ENCODE peak calls at places on chromosome 21, in eight cellular contexts. K is sigmoid colon, Y is GM12891, H is vagina, Z is K562, R is SK-N-SH, P is transverse colon, V is prostate gland. E is an unnamed sample.

GRCh38 chr21:26776320-26777021 is 68.7 kb downstream of the ADAMTS1 start:
- DNase-seq in K (no peak), Y (no peak), H (no peak), Z (no peak), R (no peak), P (no peak), V (no peak), E (no peak)

GRCh38 chr21:15514073-15514946 is 215.5 kb upstream of the USP25 start:
- DNase-seq in K (no peak), Y (peak; percentile 26), H (no peak), Z (no peak), R (no peak), P (peak; percentile 52), V (no peak), E (peak; percentile 10)

GRCh38 chr21:29196664-29197052 is 66.2 kb downstream of the MAP3K7CL start:
- DNase-seq in K (no peak), Y (no peak), H (no peak), Z (no peak), R (no peak), P (no peak), V (no peak), E (no peak)

GRCh38 chr21:27817902-27818623 is 851.2 kb upstream of the ADAMTS5 start:
- DNase-seq in K (no peak), Y (no peak), H (no peak), Z (no peak), R (no peak), P (no peak), V (no peak), E (no peak)

GRCh38 chr21:14740692-14741091 is 194.6 kb upstream of the SAMSN1 start:
- DNase-seq in K (no peak), Y (no peak), H (no peak), Z (no peak), R (no peak), P (no peak), V (no peak), E (no peak)

GRCh38 chr21:39518845-39519205 is 67.1 kb downstream of the SH3BGR start:
- DNase-seq in K (no peak), Y (no peak), H (no peak), Z (no peak), R (no peak), P (no peak), V (no peak), E (no peak)

GRCh38 chr21:46621457-46622182 is 13.9 kb upstream of the PRMT2 start:
- DNase-seq in K (peak; percentile 71), Y (no peak), H (no peak), Z (no peak), R (no peak), P (no peak), V (no peak), E (no peak)

GRCh38 chr21:38092033-38092432 is 164.8 kb upstream of the KCNJ15 start:
- DNase-seq in K (no peak), Y (no peak), H (no peak), Z (peak; percentile 29), R (no peak), P (no peak), V (no peak), E (no peak)

GRCh38 chr21:39348355-39349210 is at the start of gene HMGN1:
- DNase-seq in K (peak; percentile 91), Y (peak; percentile 50), H (peak; percentile 88), Z (peak; percentile 84), R (peak; percentile 81), P (peak; percentile 88), V (peak; percentile 87), E (peak; percentile 81)

GRCh38 chr21:26759731-26760130 is 85.5 kb downstream of the ADAMTS1 start:
- DNase-seq in K (no peak), Y (no peak), H (no peak), Z (no peak), R (no peak), P (no peak), V (no peak), E (no peak)

GRCh38 chr21:27024316-27024715 is 57.4 kb upstream of the ADAMTS5 start:
- DNase-seq in K (no peak), Y (no peak), H (no peak), Z (no peak), R (no peak), P (no peak), V (no peak), E (no peak)

GRCh38 chr21:38494254-38494648 is 4.0 kb downstream of the ERG start:
- DNase-seq in K (no peak), Y (no peak), H (no peak), Z (no peak), R (no peak), P (no peak), V (no peak), E (no peak)

DNA sequence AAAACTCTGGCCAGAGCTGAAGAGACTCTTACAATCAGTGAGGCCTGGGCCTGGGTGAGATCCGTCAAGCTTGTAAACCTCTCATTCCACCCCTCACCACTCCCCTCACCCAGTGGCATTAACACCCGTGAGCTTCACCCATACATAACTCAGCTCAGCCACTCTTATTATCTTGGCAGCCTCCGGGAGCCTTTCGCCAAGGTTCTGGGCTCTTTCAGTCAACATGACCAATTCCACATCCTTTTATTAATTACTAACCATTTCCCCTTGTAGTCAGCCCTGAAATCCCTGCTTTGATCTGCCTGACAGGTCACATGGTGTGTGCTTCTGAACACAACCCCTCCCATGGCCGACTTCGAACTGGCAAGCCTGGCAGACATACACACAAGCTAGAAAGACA is 134.8 kb downstream of the SETD4 start:
- DNase-seq in K (peak; percentile 69), Y (no peak), H (no peak), Z (peak; percentile 43), R (no peak), P (no peak), V (peak; percentile 20), E (no peak)
- TF ChIP-seq POLR2AphosphoS5 in K (no peak), Y (no peak), H (no peak), Z (no peak), R (no peak), P (no peak), V (no peak), E (no peak)

DNA sequence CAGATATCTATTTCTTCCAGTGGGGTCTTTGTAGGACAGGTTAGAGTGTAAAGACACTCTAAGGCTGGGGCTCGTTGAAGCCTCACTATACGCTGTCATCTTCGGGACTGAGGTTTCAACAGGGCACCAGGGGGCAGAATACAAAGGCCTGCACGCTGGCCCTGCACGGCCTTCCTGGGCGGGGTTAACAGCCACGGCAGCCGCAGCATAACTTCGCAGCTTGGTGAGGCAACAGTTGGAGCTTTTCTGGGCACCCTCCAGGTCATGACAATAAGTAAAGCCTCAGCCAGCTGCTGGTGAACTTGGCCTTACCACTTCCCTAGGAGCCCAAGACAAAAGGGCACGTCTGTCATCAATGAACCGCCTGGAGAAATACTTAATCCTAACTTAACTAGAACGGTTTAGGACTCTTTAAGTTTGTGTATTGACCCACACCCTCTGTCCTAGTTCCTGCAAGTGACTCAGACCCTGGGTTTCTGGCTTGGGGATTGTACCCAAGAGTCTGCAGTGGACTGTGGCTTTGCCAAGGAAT is 2.3 kb upstream of the RUNX1 start:
- DNase-seq in K (peak; percentile 90), Y (peak; percentile 27), H (no peak), Z (peak; percentile 85), R (no peak), P (peak; percentile 89), V (peak; percentile 20), E (peak; percentile 41)
- TF ChIP-seq POLR2AphosphoS5 in K (peak; percentile 11), Y (no peak), H (peak; percentile 9), Z (peak; percentile 38), R (no peak), P (no peak), V (no peak), E (no peak)

GRCh38 chr21:43354016-43354420 is 72.9 kb downstream of the SIK1 start:
- DNase-seq in K (no peak), Y (no peak), H (no peak), Z (no peak), R (no peak), P (peak; percentile 57), V (no peak), E (no peak)

GRCh38 chr21:43355925-43356289 is 71.0 kb downstream of the SIK1 start:
- DNase-seq in K (no peak), Y (no peak), H (no peak), Z (no peak), R (no peak), P (no peak), V (no peak), E (no peak)

GRCh38 chr21:43354666-43355065 is 72.3 kb downstream of the SIK1 start:
- DNase-seq in K (no peak), Y (no peak), H (no peak), Z (no peak), R (no peak), P (no peak), V (no peak), E (no peak)

GRCh38 chr21:43353282-43354010 is 73.5 kb downstream of the SIK1 start:
- DNase-seq in K (no peak), Y (no peak), H (no peak), Z (no peak), R (no peak), P (no peak), V (no peak), E (no peak)

DNA sequence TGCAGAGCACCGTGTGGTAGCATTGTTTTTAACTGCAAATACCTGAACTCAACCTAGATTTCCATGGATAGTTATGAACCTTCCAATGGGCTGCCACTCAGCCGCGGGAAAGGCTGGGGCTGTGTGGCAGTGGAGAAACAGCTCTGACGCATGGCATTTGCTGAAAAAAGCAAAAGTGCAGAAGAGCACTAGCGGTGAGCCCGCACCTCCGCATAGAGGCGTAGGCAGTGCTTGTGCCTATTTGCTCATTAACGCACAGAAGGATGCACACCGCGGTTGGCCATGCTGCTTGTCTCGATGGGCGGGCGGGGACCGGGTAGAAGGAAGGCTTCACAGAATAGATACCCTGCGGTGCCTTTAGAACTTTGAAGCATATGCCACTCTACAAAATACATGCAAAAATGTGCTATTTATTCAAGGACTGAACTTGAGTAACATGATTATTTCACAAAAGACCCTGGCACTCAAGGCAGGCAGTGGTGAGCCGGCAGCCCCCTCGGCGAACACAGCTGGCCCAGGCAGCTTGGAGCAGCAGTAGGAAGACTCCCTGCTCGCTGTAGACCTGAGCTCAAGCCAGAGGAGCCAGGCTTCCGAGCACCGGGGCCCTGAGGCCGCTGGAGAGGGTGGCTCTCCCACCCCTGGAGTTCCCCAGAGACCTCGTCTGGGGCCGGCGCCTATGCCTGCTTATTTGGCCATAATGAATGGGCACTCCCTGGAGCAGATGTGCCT is 71.6 kb downstream of the SIK1 start:
- DNase-seq in K (no peak), Y (no peak), H (no peak), Z (no peak), R (no peak), P (no peak), V (no peak), E (no peak)
- TF ChIP-seq POLR2AphosphoS5 in K (no peak), Y (no peak), H (no peak), Z (no peak), R (no peak), P (no peak), V (no peak), E (no peak)

DNA sequence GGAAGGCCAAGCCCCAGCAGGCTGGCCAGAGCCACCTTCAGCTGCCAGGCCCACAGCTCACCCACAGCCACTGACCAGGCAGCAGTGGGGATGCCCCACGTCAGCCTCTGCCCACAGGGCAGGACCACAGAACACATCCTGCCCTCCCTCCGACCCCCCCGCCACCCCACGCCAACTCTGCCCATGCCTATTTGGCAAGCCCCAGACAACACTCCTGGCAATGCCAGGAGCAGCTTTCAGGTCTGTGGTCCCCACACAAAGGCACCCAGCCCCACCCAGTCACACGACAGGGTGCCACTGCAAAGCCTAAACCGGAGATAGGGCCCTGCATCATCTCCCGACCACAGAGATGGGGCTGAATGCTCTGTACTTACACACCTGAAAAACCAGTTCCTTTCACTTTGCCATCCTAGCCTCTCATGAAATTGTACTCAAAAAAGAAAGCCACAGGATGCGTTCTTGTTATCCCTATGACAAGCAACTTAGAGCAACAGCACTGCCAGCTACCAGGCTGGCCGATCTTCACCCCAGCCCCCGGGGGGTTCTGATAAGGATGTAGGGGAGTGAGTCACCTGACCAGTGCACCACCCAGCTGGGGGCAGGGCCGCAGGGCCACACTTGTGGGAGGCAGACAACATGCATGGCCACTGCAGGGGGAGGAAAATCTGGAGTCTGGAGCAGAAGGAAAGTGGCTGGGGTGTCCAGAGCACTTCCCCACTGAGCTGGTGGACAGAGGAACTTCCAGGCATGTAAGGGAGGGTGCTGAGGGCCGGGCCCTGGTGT is 36.2 kb downstream of the UBE2G2 start:
- DNase-seq in K (no peak), Y (no peak), H (no peak), Z (peak; percentile 88), R (peak; percentile 68), P (no peak), V (no peak), E (peak; percentile 32)
- TF ChIP-seq POLR2AphosphoS5 in K (no peak), Y (no peak), H (no peak), Z (no peak), R (no peak), P (no peak), V (no peak), E (no peak)